ENCODE peak calls at places on chromosomes 4 and X, in five cellular contexts. One of them, this sample, is unnamed.

GRCh38 chrX:10254746-10255145 is 98.0 kb downstream of the CLCN4 start:
- DNase-seq in stimulated activated CD4-positive, alpha-beta T cell treated with anti-CD3 and anti-CD28 coated beads, Interleukin-12 subunit alpha, Interleukin-12 subunit beta, amount 100 ng/mL, for 24 hours: no peak
- DNase-seq in activated CD4-positive, CD25-positive, alpha-beta regulatory T cell: no peak
- DNase-seq in left colon: no peak
- DNase-seq in renal cortical epithelial cell: peak
- DNase-seq in this sample: no peak

GRCh38 chrX:40008841-40009461 is 88.8 kb downstream of the BCOR start:
- DNase-seq in left colon: peak
- DNase-seq in activated CD4-positive, CD25-positive, alpha-beta regulatory T cell: no peak
- DNase-seq in renal cortical epithelial cell: no peak
- DNase-seq in stimulated activated CD4-positive, alpha-beta T cell treated with anti-CD3 and anti-CD28 coated beads, Interleukin-12 subunit alpha, Interleukin-12 subunit beta, amount 100 ng/mL, for 24 hours: peak
- DNase-seq in this sample: no peak

GRCh38 chr4:104966349-104967033 is 180.2 kb upstream of the TET2 start:
- DNase-seq in renal cortical epithelial cell: peak
- DNase-seq in stimulated activated CD4-positive, alpha-beta T cell treated with anti-CD3 and anti-CD28 coated beads, Interleukin-12 subunit alpha, Interleukin-12 subunit beta, amount 100 ng/mL, for 24 hours: no peak
- DNase-seq in activated CD4-positive, CD25-positive, alpha-beta regulatory T cell: no peak
- DNase-seq in left colon: no peak
- DNase-seq in this sample: no peak

GRCh38 chr4:152172146-152172545 is 363.7 kb downstream of the FBXW7 start:
- DNase-seq in stimulated activated CD4-positive, alpha-beta T cell treated with anti-CD3 and anti-CD28 coated beads, Interleukin-12 subunit alpha, Interleukin-12 subunit beta, amount 100 ng/mL, for 24 hours: no peak
- DNase-seq in left colon: no peak
- DNase-seq in activated CD4-positive, CD25-positive, alpha-beta regulatory T cell: no peak
- DNase-seq in renal cortical epithelial cell: no peak
- DNase-seq in this sample: no peak

GRCh38 chr4:132297346-132297745 is 851.7 kb upstream of the PCDH10 start:
- DNase-seq in renal cortical epithelial cell: peak
- DNase-seq in activated CD4-positive, CD25-positive, alpha-beta regulatory T cell: no peak
- DNase-seq in stimulated activated CD4-positive, alpha-beta T cell treated with anti-CD3 and anti-CD28 coated beads, Interleukin-12 subunit alpha, Interleukin-12 subunit beta, amount 100 ng/mL, for 24 hours: no peak
- DNase-seq in left colon: no peak
- DNase-seq in this sample: no peak

GRCh38 chr4:188657365-188657764 is 518.1 kb downstream of the TRIML1 start:
- DNase-seq in stimulated activated CD4-positive, alpha-beta T cell treated with anti-CD3 and anti-CD28 coated beads, Interleukin-12 subunit alpha, Interleukin-12 subunit beta, amount 100 ng/mL, for 24 hours: no peak
- DNase-seq in activated CD4-positive, CD25-positive, alpha-beta regulatory T cell: no peak
- DNase-seq in renal cortical epithelial cell: no peak
- DNase-seq in left colon: no peak
- DNase-seq in this sample: no peak

GRCh38 chr4:1508161-1509160 is 102.2 kb upstream of the NKX1-1 start:
- DNase-seq in activated CD4-positive, CD25-positive, alpha-beta regulatory T cell: no peak
- DNase-seq in renal cortical epithelial cell: no peak
- DNase-seq in left colon: no peak
- DNase-seq in stimulated activated CD4-positive, alpha-beta T cell treated with anti-CD3 and anti-CD28 coated beads, Interleukin-12 subunit alpha, Interleukin-12 subunit beta, amount 100 ng/mL, for 24 hours: no peak
- DNase-seq in this sample: no peak

GRCh38 chr4:71765349-71765748 is 18.5 kb downstream of the GC start:
- DNase-seq in renal cortical epithelial cell: peak
- DNase-seq in stimulated activated CD4-positive, alpha-beta T cell treated with anti-CD3 and anti-CD28 coated beads, Interleukin-12 subunit alpha, Interleukin-12 subunit beta, amount 100 ng/mL, for 24 hours: no peak
- DNase-seq in left colon: no peak
- DNase-seq in activated CD4-positive, CD25-positive, alpha-beta regulatory T cell: no peak
- DNase-seq in this sample: no peak

GRCh38 chr4:30912098-30912719 is 192.0 kb downstream of the PCDH7 start:
- DNase-seq in stimulated activated CD4-positive, alpha-beta T cell treated with anti-CD3 and anti-CD28 coated beads, Interleukin-12 subunit alpha, Interleukin-12 subunit beta, amount 100 ng/mL, for 24 hours: no peak
- DNase-seq in activated CD4-positive, CD25-positive, alpha-beta regulatory T cell: no peak
- DNase-seq in left colon: no peak
- DNase-seq in renal cortical epithelial cell: peak
- DNase-seq in this sample: no peak

GRCh38 chr4:140049024-140049923 is 104.7 kb downstream of the MAML3 start:
- DNase-seq in stimulated activated CD4-positive, alpha-beta T cell treated with anti-CD3 and anti-CD28 coated beads, Interleukin-12 subunit alpha, Interleukin-12 subunit beta, amount 100 ng/mL, for 24 hours: peak
- DNase-seq in left colon: peak
- DNase-seq in activated CD4-positive, CD25-positive, alpha-beta regulatory T cell: no peak
- DNase-seq in renal cortical epithelial cell: peak
- DNase-seq in this sample: no peak

GRCh38 chrX:142184756-142185602 is 20.1 kb downstream of the MAGEC2 start:
- DNase-seq in activated CD4-positive, CD25-positive, alpha-beta regulatory T cell: no peak
- DNase-seq in stimulated activated CD4-positive, alpha-beta T cell treated with anti-CD3 and anti-CD28 coated beads, Interleukin-12 subunit alpha, Interleukin-12 subunit beta, amount 100 ng/mL, for 24 hours: no peak
- DNase-seq in renal cortical epithelial cell: no peak
- DNase-seq in left colon: no peak
- DNase-seq in this sample: no peak

GRCh38 chrX:13994681-13995080 is 35.0 kb downstream of the GEMIN8 start:
- DNase-seq in left colon: no peak
- DNase-seq in activated CD4-positive, CD25-positive, alpha-beta regulatory T cell: no peak
- DNase-seq in renal cortical epithelial cell: no peak
- DNase-seq in stimulated activated CD4-positive, alpha-beta T cell treated with anti-CD3 and anti-CD28 coated beads, Interleukin-12 subunit alpha, Interleukin-12 subunit beta, amount 100 ng/mL, for 24 hours: no peak
- DNase-seq in this sample: no peak

GRCh38 chr4:177737387-177737965 is 295.2 kb upstream of the AGA start:
- DNase-seq in activated CD4-positive, CD25-positive, alpha-beta regulatory T cell: no peak
- DNase-seq in stimulated activated CD4-positive, alpha-beta T cell treated with anti-CD3 and anti-CD28 coated beads, Interleukin-12 subunit alpha, Interleukin-12 subunit beta, amount 100 ng/mL, for 24 hours: no peak
- DNase-seq in left colon: no peak
- DNase-seq in renal cortical epithelial cell: peak
- DNase-seq in this sample: no peak

GRCh38 chr4:173211838-173212237 is 43.2 kb downstream of the GALNT7 start:
- DNase-seq in left colon: no peak
- DNase-seq in activated CD4-positive, CD25-positive, alpha-beta regulatory T cell: no peak
- DNase-seq in renal cortical epithelial cell: peak
- DNase-seq in stimulated activated CD4-positive, alpha-beta T cell treated with anti-CD3 and anti-CD28 coated beads, Interleukin-12 subunit alpha, Interleukin-12 subunit beta, amount 100 ng/mL, for 24 hours: no peak
- DNase-seq in this sample: no peak

GRCh38 chrX:72201836-72202536 is 20.4 kb downstream of the PIN4 start:
- DNase-seq in left colon: no peak
- DNase-seq in stimulated activated CD4-positive, alpha-beta T cell treated with anti-CD3 and anti-CD28 coated beads, Interleukin-12 subunit alpha, Interleukin-12 subunit beta, amount 100 ng/mL, for 24 hours: no peak
- DNase-seq in activated CD4-positive, CD25-positive, alpha-beta regulatory T cell: no peak
- DNase-seq in renal cortical epithelial cell: peak
- DNase-seq in this sample: no peak

GRCh38 chr4:116332508-116332907 is 752.9 kb downstream of the TRAM1L1 start:
- DNase-seq in renal cortical epithelial cell: no peak
- DNase-seq in stimulated activated CD4-positive, alpha-beta T cell treated with anti-CD3 and anti-CD28 coated beads, Interleukin-12 subunit alpha, Interleukin-12 subunit beta, amount 100 ng/mL, for 24 hours: no peak
- DNase-seq in left colon: no peak
- DNase-seq in activated CD4-positive, CD25-positive, alpha-beta regulatory T cell: no peak
- DNase-seq in this sample: no peak

GRCh38 chr4:75723117-75723801 is 1.1 kb upstream of the USO1 start:
- DNase-seq in left colon: no peak
- DNase-seq in activated CD4-positive, CD25-positive, alpha-beta regulatory T cell: no peak
- DNase-seq in renal cortical epithelial cell: peak
- DNase-seq in stimulated activated CD4-positive, alpha-beta T cell treated with anti-CD3 and anti-CD28 coated beads, Interleukin-12 subunit alpha, Interleukin-12 subunit beta, amount 100 ng/mL, for 24 hours: no peak
- DNase-seq in this sample: no peak

GRCh38 chr4:56052966-56053365 is 104.2 kb downstream of the CEP135 start:
- DNase-seq in left colon: no peak
- DNase-seq in stimulated activated CD4-positive, alpha-beta T cell treated with anti-CD3 and anti-CD28 coated beads, Interleukin-12 subunit alpha, Interleukin-12 subunit beta, amount 100 ng/mL, for 24 hours: no peak
- DNase-seq in renal cortical epithelial cell: no peak
- DNase-seq in activated CD4-positive, CD25-positive, alpha-beta regulatory T cell: no peak
- DNase-seq in this sample: no peak

GRCh38 chrX:143095311-143095710 is 69.6 kb downstream of the SPANXN4 start:
- DNase-seq in renal cortical epithelial cell: no peak
- DNase-seq in activated CD4-positive, CD25-positive, alpha-beta regulatory T cell: no peak
- DNase-seq in left colon: no peak
- DNase-seq in stimulated activated CD4-positive, alpha-beta T cell treated with anti-CD3 and anti-CD28 coated beads, Interleukin-12 subunit alpha, Interleukin-12 subunit beta, amount 100 ng/mL, for 24 hours: no peak
- DNase-seq in this sample: no peak

GRCh38 chr4:20256381-20256881 is 4.7 kb downstream of the SLIT2 start:
- DNase-seq in stimulated activated CD4-positive, alpha-beta T cell treated with anti-CD3 and anti-CD28 coated beads, Interleukin-12 subunit alpha, Interleukin-12 subunit beta, amount 100 ng/mL, for 24 hours: no peak
- DNase-seq in activated CD4-positive, CD25-positive, alpha-beta regulatory T cell: no peak
- DNase-seq in left colon: no peak
- DNase-seq in renal cortical epithelial cell: no peak
- DNase-seq in this sample: no peak

GRCh38 chr4:48331577-48332340 is 9.6 kb upstream of the SLAIN2 start:
- DNase-seq in left colon: no peak
- DNase-seq in stimulated activated CD4-positive, alpha-beta T cell treated with anti-CD3 and anti-CD28 coated beads, Interleukin-12 subunit alpha, Interleukin-12 subunit beta, amount 100 ng/mL, for 24 hours: no peak
- DNase-seq in renal cortical epithelial cell: peak
- DNase-seq in activated CD4-positive, CD25-positive, alpha-beta regulatory T cell: no peak
- DNase-seq in this sample: no peak

GRCh38 chr4:12126476-12126875 is 697.8 kb upstream of the HS3ST1 start:
- DNase-seq in stimulated activated CD4-positive, alpha-beta T cell treated with anti-CD3 and anti-CD28 coated beads, Interleukin-12 subunit alpha, Interleukin-12 subunit beta, amount 100 ng/mL, for 24 hours: no peak
- DNase-seq in activated CD4-positive, CD25-positive, alpha-beta regulatory T cell: no peak
- DNase-seq in renal cortical epithelial cell: no peak
- DNase-seq in left colon: no peak
- DNase-seq in this sample: no peak

GRCh38 chr4:67638157-67638556 is 62.8 kb downstream of the UBA6 start:
- DNase-seq in renal cortical epithelial cell: no peak
- DNase-seq in activated CD4-positive, CD25-positive, alpha-beta regulatory T cell: no peak
- DNase-seq in stimulated activated CD4-positive, alpha-beta T cell treated with anti-CD3 and anti-CD28 coated beads, Interleukin-12 subunit alpha, Interleukin-12 subunit beta, amount 100 ng/mL, for 24 hours: no peak
- DNase-seq in left colon: no peak
- DNase-seq in this sample: no peak

GRCh38 chr4:153114771-153115321 is 89.4 kb upstream of the TRIM2 start:
- DNase-seq in stimulated activated CD4-positive, alpha-beta T cell treated with anti-CD3 and anti-CD28 coated beads, Interleukin-12 subunit alpha, Interleukin-12 subunit beta, amount 100 ng/mL, for 24 hours: peak
- DNase-seq in renal cortical epithelial cell: peak
- DNase-seq in activated CD4-positive, CD25-positive, alpha-beta regulatory T cell: peak
- DNase-seq in left colon: no peak
- DNase-seq in this sample: no peak

GRCh38 chr4:22264261-22264660 is 251.6 kb downstream of the ADGRA3 start:
- DNase-seq in left colon: no peak
- DNase-seq in stimulated activated CD4-positive, alpha-beta T cell treated with anti-CD3 and anti-CD28 coated beads, Interleukin-12 subunit alpha, Interleukin-12 subunit beta, amount 100 ng/mL, for 24 hours: no peak
- DNase-seq in activated CD4-positive, CD25-positive, alpha-beta regulatory T cell: no peak
- DNase-seq in renal cortical epithelial cell: no peak
- DNase-seq in this sample: no peak

GRCh38 chrX:99480728-99481127 is 929.3 kb downstream of the PCDH19 start:
- DNase-seq in left colon: no peak
- DNase-seq in activated CD4-positive, CD25-positive, alpha-beta regulatory T cell: no peak
- DNase-seq in renal cortical epithelial cell: no peak
- DNase-seq in stimulated activated CD4-positive, alpha-beta T cell treated with anti-CD3 and anti-CD28 coated beads, Interleukin-12 subunit alpha, Interleukin-12 subunit beta, amount 100 ng/mL, for 24 hours: no peak
- DNase-seq in this sample: no peak

GRCh38 chr4:17511041-17511949 is 595 bp downstream of the QDPR start:
- DNase-seq in stimulated activated CD4-positive, alpha-beta T cell treated with anti-CD3 and anti-CD28 coated beads, Interleukin-12 subunit alpha, Interleukin-12 subunit beta, amount 100 ng/mL, for 24 hours: peak
- DNase-seq in renal cortical epithelial cell: peak
- DNase-seq in activated CD4-positive, CD25-positive, alpha-beta regulatory T cell: peak
- DNase-seq in left colon: peak
- DNase-seq in this sample: no peak

This sample was measured in T-helper 1 cell.